ENCODE peak calls at places on chromosomes 13 and 19, in nine cellular contexts. J is Karpas-422; V is globus pallidus; W is astrocyte of the spinal cord; T is activated CD4-positive, alpha-beta T cell treated with anti-CD3 and anti-CD28 coated beads for 48 hours; R is B cell; H is thoracic aorta; E is amniotic stem cell; S is T-helper 1 cell. M is an unnamed sample.
A peak's percentile ranks its signal among the peaks of the same experiment; 100 is the strongest.

GRCh38 chr13:87259479-87260083 is 411.6 kb upstream of the SLITRK5 start:
- DNase-seq in S (no peak), W (no peak), J (peak; percentile 75), R (no peak), T (no peak), H (no peak), V (peak; percentile 11), E (no peak), M (no peak)

GRCh38 chr13:98089246-98089645 is 53.6 kb upstream of the FARP1 start:
- DNase-seq in E (no peak), W (peak; percentile 46), V (no peak), J (no peak), H (no peak), T (no peak), R (no peak), S (no peak), M (no peak)

GRCh38 chr13:94558721-94559120 is 37.2 kb downstream of the TGDS start:
- DNase-seq in S (no peak), R (no peak), E (no peak), J (no peak), T (peak; percentile 28), H (no peak), V (no peak), W (no peak), M (no peak)

GRCh38 chr13:58495668-58496067 is 864.1 kb downstream of the PCDH17 start:
- DNase-seq in V (no peak), T (no peak), S (no peak), E (no peak), J (no peak), H (no peak), W (no peak), R (no peak), M (no peak)

GRCh38 chr19:1747285-1748114 is 5.8 kb upstream of the ONECUT3 start:
- DNase-seq in R (no peak), W (peak; percentile 88), E (no peak), H (no peak), J (no peak), V (no peak), S (no peak), T (peak; percentile 45), M (peak; percentile 19)

GRCh38 chr19:6161271-6161850 is 25.9 kb downstream of the ACSBG2 start:
- DNase-seq in R (no peak), W (no peak), S (peak; percentile 47), J (peak; percentile 97), V (no peak), H (no peak), T (peak; percentile 61), E (no peak), M (no peak)

GRCh38 chr13:71577127-71577526 is 289.9 kb downstream of the DACH1 start:
- DNase-seq in W (peak; percentile 24), V (no peak), H (no peak), S (no peak), T (no peak), E (no peak), R (no peak), J (no peak), M (no peak)

GRCh38 chr19:10189631-10190425 is 4.9 kb downstream of the DNMT1 start:
- DNase-seq in E (no peak), T (peak; percentile 51), S (no peak), V (no peak), R (no peak), H (no peak), W (peak; percentile 32), J (no peak), M (no peak)

GRCh38 chr13:48590141-48590863 is 57.4 kb upstream of the RCBTB2 start:
- DNase-seq in S (no peak), R (no peak), V (no peak), T (no peak), J (peak; percentile 68), W (no peak), H (no peak), E (no peak), M (no peak)

GRCh38 chr19:30393046-30393445 is 20.9 kb downstream of the ZNF536 start:
- DNase-seq in S (no peak), W (no peak), H (no peak), T (no peak), J (peak; percentile 70), R (no peak), V (no peak), E (no peak), M (no peak)

GRCh38 chr13:100875392-100876043 is 200.9 kb upstream of the TMTC4 start:
- DNase-seq in J (no peak), V (no peak), W (peak; percentile 94), S (no peak), H (no peak), T (peak; percentile 20), R (no peak), E (peak; percentile 80), M (peak; percentile 79)

GRCh38 chr13:109212630-109213029 is 573.8 kb downstream of the IRS2 start:
- DNase-seq in S (no peak), W (no peak), H (no peak), R (no peak), T (no peak), J (no peak), E (no peak), V (no peak), M (no peak)

GRCh38 chr19:14632286-14632685 is 42.4 kb downstream of the ADGRE3 start:
- DNase-seq in S (no peak), T (peak; percentile 13), R (no peak), J (peak; percentile 82), V (peak; percentile 30), W (no peak), H (no peak), E (no peak), M (no peak)

GRCh38 chr19:14979498-14980255 is at the start of gene SLC1A6:
- DNase-seq in J (no peak), T (no peak), V (no peak), W (no peak), E (no peak), R (no peak), H (no peak), S (no peak), M (no peak)

GRCh38 chr13:23570931-23571330 is 719 bp downstream of the TNFRSF19 start:
- DNase-seq in W (peak; percentile 58), T (no peak), R (no peak), S (no peak), H (no peak), V (no peak), J (no peak), E (no peak), M (no peak)

GRCh38 chr19:40381321-40381720 is 8.7 kb downstream of the HIPK4 start:
- DNase-seq in W (no peak), H (no peak), R (no peak), V (no peak), T (no peak), J (no peak), S (no peak), E (no peak), M (no peak)

GRCh38 chr13:48235100-48235813 is 2.3 kb downstream of the ITM2B start:
- DNase-seq in T (no peak), V (peak; percentile 58), S (no peak), J (peak; percentile 70), R (no peak), W (peak; percentile 44), E (no peak), H (no peak), M (no peak)

GRCh38 chr13:30796833-30797601 is 61.7 kb downstream of the ALOX5AP start:
- DNase-seq in T (peak; percentile 51), E (no peak), S (no peak), H (no peak), V (no peak), R (no peak), J (no peak), W (peak; percentile 39), M (no peak)

GRCh38 chr13:27679396-27679795 is 57.7 kb downstream of the POLR1D start:
- DNase-seq in E (no peak), J (no peak), H (no peak), V (no peak), T (no peak), W (no peak), S (no peak), R (no peak), M (no peak)

GRCh38 chr19:48926909-48927308 is 6.6 kb upstream of the DHDH start:
- DNase-seq in S (no peak), W (peak; percentile 92), R (no peak), J (no peak), H (peak; percentile 67), E (peak; percentile 77), T (peak; percentile 44), V (peak; percentile 16), M (peak; percentile 87)

GRCh38 chr13:106373304-106373988 is 162.0 kb downstream of the EFNB2 start:
- DNase-seq in H (no peak), W (peak; percentile 53), V (no peak), R (peak; percentile 46), E (no peak), J (no peak), S (no peak), T (no peak), M (no peak)

GRCh38 chr13:49351871-49352270 is 92.0 kb downstream of the CAB39L start:
- DNase-seq in W (no peak), E (peak; percentile 43), R (no peak), H (no peak), S (no peak), T (no peak), V (no peak), J (no peak), M (no peak)

GRCh38 chr13:79451500-79451962 is 29.4 kb upstream of the NDFIP2 start:
- DNase-seq in R (peak; percentile 58), T (peak; percentile 96), H (no peak), V (no peak), E (peak; percentile 90), W (peak; percentile 92), J (no peak), S (peak; percentile 67), M (peak; percentile 83)

GRCh38 chr19:27780367-27781065 is 1432.4 kb downstream of the UQCRFS1 start:
- DNase-seq in E (no peak), J (no peak), V (no peak), T (no peak), H (no peak), S (no peak), W (no peak), R (no peak), M (no peak)

GRCh38 chr19:912181-913079 is 589 bp downstream of the R3HDM4 start:
- DNase-seq in W (no peak), R (no peak), T (no peak), S (peak; percentile 47), E (no peak), H (no peak), V (no peak), J (peak; percentile 61), M (no peak)

GRCh38 chr19:49890349-49891311 is 6.1 kb downstream of the IL4I1 start:
- DNase-seq in W (no peak), T (peak; percentile 72), V (no peak), H (no peak), E (no peak), S (peak; percentile 73), J (peak; percentile 92), R (peak; percentile 52), M (no peak)

GRCh38 chr13:75760182-75760981 is 124.3 kb downstream of the LMO7 start:
- DNase-seq in V (no peak), E (no peak), H (no peak), W (no peak), R (no peak), J (peak; percentile 51), S (no peak), T (no peak), M (no peak)

GRCh38 chr19:46408611-46409039 is 4.7 kb downstream of the CCDC8 start:
- DNase-seq in J (no peak), T (no peak), V (no peak), E (no peak), R (no peak), S (no peak), W (peak; percentile 16), H (peak; percentile 75), M (no peak)

GRCh38 chr19:18001837-18002345 is 6.1 kb upstream of the ARRDC2 start:
- DNase-seq in E (no peak), S (no peak), W (no peak), H (no peak), V (no peak), T (no peak), R (no peak), J (no peak), M (no peak)

GRCh38 chr13:32883501-32883900 is 132.7 kb upstream of the KL start:
- DNase-seq in J (no peak), R (no peak), T (no peak), H (no peak), E (no peak), S (no peak), V (no peak), W (peak; percentile 56), M (no peak)

GRCh38 chr19:50826492-50827240 is 3.1 kb upstream of the KLK1 start:
- DNase-seq in W (no peak), S (no peak), R (no peak), H (no peak), T (no peak), V (no peak), J (no peak), E (no peak), M (no peak)